ENCODE peak calls at places on chromosomes 12 and 14, in eight cellular contexts. S, W, E, A, Q, L, B and M are unnamed samples.

GRCh38 chr12:98736352-98737326 is 91.5 kb downstream of the APAF1 start:
- DNase-seq in S (no peak), W (no peak), E (peak), A (no peak), Q (no peak), L (no peak), B (no peak), M (no peak)

GRCh38 chr12:132489078-132489601 is 811 bp upstream of the FBRSL1 start:
- DNase-seq in S (peak), W (peak), E (no peak), A (peak), Q (no peak), L (no peak), B (no peak), M (no peak)

GRCh38 chr12:115944851-115945496 is 332.5 kb downstream of the MED13L start:
- DNase-seq in S (no peak), W (no peak), E (no peak), A (no peak), Q (no peak), L (no peak), B (no peak), M (no peak)

GRCh38 chr14:53894456-53894855 is 62.2 kb downstream of the BMP4 start:
- DNase-seq in S (peak), W (peak), E (no peak), A (no peak), Q (no peak), L (no peak), B (peak), M (no peak)

GRCh38 chr12:111443586-111443985 is 37.9 kb downstream of the SH2B3 start:
- DNase-seq in S (peak), W (peak), E (no peak), A (no peak), Q (no peak), L (no peak), B (no peak), M (no peak)

GRCh38 chr14:86933460-86933859 is 1059.5 kb downstream of the GALC start:
- DNase-seq in S (no peak), W (no peak), E (no peak), A (no peak), Q (no peak), L (no peak), B (no peak), M (no peak)

GRCh38 chr14:79253576-79253975 is 957.7 kb downstream of the DIO2 start:
- DNase-seq in S (no peak), W (no peak), E (no peak), A (no peak), Q (no peak), L (no peak), B (no peak), M (no peak)

GRCh38 chr14:100540926-100541620 is 46.1 kb downstream of the BEGAIN start:
- DNase-seq in S (no peak), W (no peak), E (no peak), A (no peak), Q (no peak), L (no peak), B (no peak), M (no peak)

GRCh38 chr12:91355150-91356006 is 172.8 kb upstream of the DCN start:
- DNase-seq in S (peak), W (peak), E (peak), A (no peak), Q (peak), L (peak), B (peak), M (peak)

GRCh38 chr12:14111230-14111865 is 129.9 kb upstream of the GRIN2B start:
- DNase-seq in S (no peak), W (peak), E (no peak), A (peak), Q (no peak), L (no peak), B (no peak), M (no peak)

GRCh38 chr12:13534645-13535398 is 338.3 kb downstream of the EMP1 start:
- DNase-seq in S (peak), W (peak), E (peak), A (peak), Q (peak), L (peak), B (no peak), M (peak)

GRCh38 chr12:692274-692673 is 29.0 kb upstream of the NINJ2 start:
- DNase-seq in S (no peak), W (no peak), E (no peak), A (no peak), Q (no peak), L (no peak), B (no peak), M (no peak)

GRCh38 chr14:53608369-53608768 is 348.3 kb downstream of the BMP4 start:
- DNase-seq in S (peak), W (peak), E (no peak), A (no peak), Q (no peak), L (no peak), B (no peak), M (no peak)

GRCh38 chr14:59116984-59117415 is 71.5 kb upstream of the DAAM1 start:
- DNase-seq in S (peak), W (peak), E (no peak), A (no peak), Q (no peak), L (no peak), B (no peak), M (no peak)

GRCh38 chr14:100749967-100750597 is 23.4 kb downstream of the DLK1 start:
- DNase-seq in S (no peak), W (no peak), E (no peak), A (no peak), Q (peak), L (no peak), B (no peak), M (no peak)

GRCh38 chr14:103542545-103543088 is 13.6 kb downstream of the TRMT61A start:
- DNase-seq in S (peak), W (no peak), E (peak), A (no peak), Q (peak), L (peak), B (no peak), M (no peak)

GRCh38 chr14:68843471-68844209 is 50.8 kb upstream of the ZFP36L1 start:
- DNase-seq in S (peak), W (peak), E (peak), A (peak), Q (peak), L (no peak), B (no peak), M (peak)

GRCh38 chr14:90905531-90905930 is 89.3 kb upstream of the TTC7B start:
- DNase-seq in S (no peak), W (no peak), E (no peak), A (no peak), Q (no peak), L (no peak), B (no peak), M (no peak)

GRCh38 chr12:106096376-106096775 is 42.4 kb downstream of the NUAK1 start:
- DNase-seq in S (peak), W (no peak), E (no peak), A (no peak), Q (no peak), L (no peak), B (no peak), M (no peak)

GRCh38 chr12:94676011-94676709 is 25.8 kb upstream of the TMCC3 start:
- DNase-seq in S (no peak), W (no peak), E (peak), A (no peak), Q (no peak), L (no peak), B (no peak), M (no peak)

GRCh38 chr12:124556896-124557501 is 10.4 kb downstream of the NCOR2 start:
- DNase-seq in S (no peak), W (no peak), E (peak), A (no peak), Q (no peak), L (no peak), B (no peak), M (no peak)

GRCh38 chr14:77024171-77024627 is 4.3 kb downstream of the IRF2BPL start:
- DNase-seq in S (peak), W (peak), E (no peak), A (no peak), Q (peak), L (no peak), B (no peak), M (no peak)

GRCh38 chr12:9509464-9510166 is 98.1 kb downstream of the KLRB1 start:
- DNase-seq in S (peak), W (peak), E (no peak), A (no peak), Q (no peak), L (no peak), B (no peak), M (no peak)

GRCh38 chr12:49797452-49797782 is 30.8 kb downstream of the NCKAP5L start:
- DNase-seq in S (no peak), W (no peak), E (no peak), A (no peak), Q (no peak), L (no peak), B (no peak), M (no peak)